ENCODE peak calls at places on chromosomes 1 and 21, in four cellular contexts. One of them, this sample, is unnamed.

GRCh38 chr1:203338335-203339036 is 12.4 kb downstream of the FMOD start:
- DNase-seq in K562: peak; percentile 86
- DNase-seq in HL-60: peak; percentile 57
- DNase-seq in GM12878: no peak
- DNase-seq in this sample: peak; percentile 73

GRCh38 chr1:32899586-32900296 is 1.4 kb downstream of the TMEM54 start:
- DNase-seq in HL-60: no peak
- DNase-seq in GM12878: no peak
- DNase-seq in K562: no peak
- DNase-seq in this sample: no peak

GRCh38 chr1:183770816-183771128 is 34.1 kb upstream of the RGL1 start:
- DNase-seq in GM12878: no peak
- DNase-seq in HL-60: no peak
- DNase-seq in K562: no peak
- DNase-seq in this sample: no peak

GRCh38 chr21:29163381-29164115 is 33.1 kb downstream of the MAP3K7CL start:
- DNase-seq in K562: no peak
- DNase-seq in GM12878: no peak
- DNase-seq in HL-60: peak; percentile 58
- DNase-seq in this sample: no peak

GRCh38 chr1:19863804-19864203 is 18.4 kb upstream of the OTUD3 start:
- DNase-seq in HL-60: no peak
- DNase-seq in GM12878: no peak
- DNase-seq in K562: no peak
- DNase-seq in this sample: no peak

GRCh38 chr1:154755858-154756730 is 114.0 kb downstream of the KCNN3 start:
- DNase-seq in GM12878: no peak
- DNase-seq in K562: no peak
- DNase-seq in HL-60: no peak
- DNase-seq in this sample: no peak

GRCh38 chr1:47621483-47621882 is 183.6 kb downstream of the FOXD2 start:
- DNase-seq in HL-60: no peak
- DNase-seq in GM12878: no peak
- DNase-seq in K562: no peak
- DNase-seq in this sample: no peak

GRCh38 chr1:201870397-201870796 is 18.3 kb upstream of the SHISA4 start:
- DNase-seq in K562: no peak
- DNase-seq in GM12878: no peak
- DNase-seq in HL-60: no peak
- DNase-seq in this sample: no peak

GRCh38 chr1:12172042-12172851 is 5.5 kb downstream of the TNFRSF1B start:
- DNase-seq in K562: no peak
- DNase-seq in GM12878: no peak
- DNase-seq in HL-60: no peak
- DNase-seq in this sample: no peak

GRCh38 chr1:213439703-213440102 is 388.7 kb downstream of the RPS6KC1 start:
- DNase-seq in GM12878: no peak
- DNase-seq in HL-60: no peak
- DNase-seq in K562: no peak
- DNase-seq in this sample: no peak

GRCh38 chr1:77282866-77283539 is 1.2 kb downstream of the AK5 start:
- DNase-seq in HL-60: no peak
- DNase-seq in GM12878: no peak
- DNase-seq in K562: no peak
- DNase-seq in this sample: no peak
- TF ChIP-seq SPI1 in HL-60: no peak
- TF ChIP-seq SPI1 in GM12878: no peak
- TF ChIP-seq SPI1 in K562: no peak
- TF ChIP-seq SPI1 in this sample: no peak

GRCh38 chr1:16276302-16277020 is 39.5 kb upstream of the CPLANE2 start:
- DNase-seq in GM12878: no peak
- DNase-seq in HL-60: no peak
- DNase-seq in K562: no peak
- DNase-seq in this sample: no peak
- TF ChIP-seq SPI1 in GM12878: no peak
- TF ChIP-seq SPI1 in HL-60: no peak
- TF ChIP-seq SPI1 in K562: no peak
- TF ChIP-seq SPI1 in this sample: no peak

DNA sequence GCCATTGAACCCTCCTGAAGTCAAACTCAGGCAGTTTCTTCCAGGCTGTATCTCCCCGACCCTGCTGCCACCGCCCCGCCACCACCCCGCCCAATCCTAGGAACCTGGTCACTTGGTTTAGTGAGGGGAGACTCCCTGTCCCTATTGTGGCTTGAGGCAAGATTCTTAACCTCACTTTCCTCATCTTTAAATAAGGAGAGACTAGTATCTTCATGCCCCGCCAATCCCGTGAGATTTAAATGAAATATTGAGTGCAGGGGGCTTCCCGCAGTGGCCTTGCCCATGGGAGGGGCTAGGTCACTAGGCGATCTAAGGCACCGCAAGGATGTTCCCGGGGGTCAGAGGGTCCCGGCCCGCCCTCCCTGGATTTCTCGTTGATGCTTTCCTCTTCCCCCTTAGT is 998 bp downstream of the KDF1 start:
- DNase-seq in K562: no peak
- DNase-seq in HL-60: no peak
- DNase-seq in GM12878: no peak
- DNase-seq in this sample: no peak
- TF ChIP-seq SPI1 in K562: no peak
- TF ChIP-seq SPI1 in HL-60: no peak
- TF ChIP-seq SPI1 in GM12878: no peak
- TF ChIP-seq SPI1 in this sample: no peak

GRCh38 chr1:243846761-243847160 is 3.3 kb downstream of the AKT3 start:
- DNase-seq in GM12878: no peak
- DNase-seq in HL-60: no peak
- DNase-seq in K562: no peak
- DNase-seq in this sample: no peak
- TF ChIP-seq SPI1 in GM12878: no peak
- TF ChIP-seq SPI1 in HL-60: no peak
- TF ChIP-seq SPI1 in K562: no peak
- TF ChIP-seq SPI1 in this sample: no peak

GRCh38 chr21:33963848-33964555 is 48.4 kb upstream of the ATP5PO start:
- DNase-seq in GM12878: no peak
- DNase-seq in K562: no peak
- DNase-seq in HL-60: no peak
- DNase-seq in this sample: no peak

GRCh38 chr21:33967086-33967571 is 51.5 kb upstream of the ATP5PO start:
- DNase-seq in HL-60: no peak
- DNase-seq in K562: no peak
- DNase-seq in GM12878: no peak
- DNase-seq in this sample: no peak

GRCh38 chr21:33968082-33968997 is 52.7 kb upstream of the ATP5PO start:
- DNase-seq in K562: peak; percentile 68
- DNase-seq in GM12878: no peak
- DNase-seq in HL-60: no peak
- DNase-seq in this sample: no peak

GRCh38 chr21:33964706-33965325 is 49.2 kb upstream of the ATP5PO start:
- DNase-seq in HL-60: no peak
- DNase-seq in GM12878: no peak
- DNase-seq in K562: no peak
- DNase-seq in this sample: no peak

GRCh38 chr21:33966324-33966949 is 50.8 kb upstream of the ATP5PO start:
- DNase-seq in HL-60: peak; percentile 18
- DNase-seq in K562: no peak
- DNase-seq in GM12878: no peak
- DNase-seq in this sample: no peak
- TF ChIP-seq SPI1 in HL-60: no peak
- TF ChIP-seq SPI1 in K562: no peak
- TF ChIP-seq SPI1 in GM12878: no peak
- TF ChIP-seq SPI1 in this sample: no peak

GRCh38 chr1:175195281-175195680 is 2.7 kb upstream of the KIAA0040 start:
- DNase-seq in GM12878: no peak
- DNase-seq in K562: no peak
- DNase-seq in HL-60: no peak
- DNase-seq in this sample: no peak

GRCh38 chr1:175200626-175201025 is 8.1 kb upstream of the KIAA0040 start:
- DNase-seq in GM12878: no peak
- DNase-seq in HL-60: no peak
- DNase-seq in K562: no peak
- DNase-seq in this sample: no peak

GRCh38 chr1:175195798-175196197 is 3.2 kb upstream of the KIAA0040 start:
- DNase-seq in K562: no peak
- DNase-seq in GM12878: no peak
- DNase-seq in HL-60: no peak
- DNase-seq in this sample: no peak

GRCh38 chr1:175198332-175198731 is 5.8 kb upstream of the KIAA0040 start:
- DNase-seq in HL-60: no peak
- DNase-seq in K562: no peak
- DNase-seq in GM12878: no peak
- DNase-seq in this sample: no peak

GRCh38 chr1:175197536-175197935 is 5.0 kb upstream of the KIAA0040 start:
- DNase-seq in GM12878: no peak
- DNase-seq in K562: no peak
- DNase-seq in HL-60: peak; percentile 28
- DNase-seq in this sample: no peak
- TF ChIP-seq SPI1 in GM12878: peak; percentile 38
- TF ChIP-seq SPI1 in K562: no peak
- TF ChIP-seq SPI1 in HL-60: no peak
- TF ChIP-seq SPI1 in this sample: peak; percentile 26